ENCODE peak calls at places on chromosomes 1 and 21, in six cellular contexts. B is tibial nerve; E is NCI-H187; X is NCI-H345; D is activated CD4-positive, alpha-beta memory T cell treated with anti-CD3 and anti-CD28 coated beads, Interleukin-2, amount 10 ng/mL, durations not matched to agents 7 days and 5 days; K is dorsolateral prefrontal cortex. S is an unnamed sample.

GRCh38 chr1:231487910-231488309 is 40.6 kb upstream of the TSNAX start:
- DNase-seq in B (no peak), E (no peak), X (no peak), D (no peak), K (no peak), S (no peak)

GRCh38 chr1:29237906-29238600 is 1.7 kb downstream of the PTPRU start:
- DNase-seq in B (peak), E (no peak), X (no peak), D (no peak), K (no peak), S (peak)

GRCh38 chr1:1437033-1437903 is 1.8 kb downstream of the VWA1 start:
- DNase-seq in B (no peak), E (no peak), X (no peak), D (no peak), K (no peak), S (no peak)

GRCh38 chr1:9319789-9320519 is 27.3 kb downstream of the SPSB1 start:
- DNase-seq in B (no peak), E (no peak), X (peak), D (no peak), K (no peak), S (no peak)

GRCh38 chr21:45805321-45805720 is 161.8 kb downstream of the PCBP3 start:
- DNase-seq in B (no peak), E (no peak), X (no peak), D (peak), K (no peak), S (no peak)

GRCh38 chr1:40267767-40268187 is 9.7 kb downstream of the ZMPSTE24 start:
- DNase-seq in B (no peak), E (no peak), X (no peak), D (no peak), K (no peak), S (peak)

GRCh38 chr1:204077979-204078696 is 5.2 kb downstream of the SOX13 start:
- DNase-seq in B (no peak), E (peak), X (peak), D (no peak), K (no peak), S (no peak)

GRCh38 chr1:181178241-181178640 is 89.7 kb downstream of the IER5 start:
- DNase-seq in B (no peak), E (no peak), X (no peak), D (no peak), K (no peak), S (no peak)

GRCh38 chr1:29543586-29543985 is 307.3 kb downstream of the PTPRU start:
- DNase-seq in B (no peak), E (no peak), X (no peak), D (no peak), K (no peak), S (no peak)

GRCh38 chr1:199020904-199021303 is 382.1 kb downstream of the PTPRC start:
- DNase-seq in B (no peak), E (no peak), X (no peak), D (no peak), K (no peak), S (no peak)

GRCh38 chr1:82227286-82227685 is 426.6 kb downstream of the ADGRL2 start:
- DNase-seq in B (no peak), E (no peak), X (peak), D (no peak), K (no peak), S (no peak)

GRCh38 chr1:6347641-6348487 is 45.7 kb downstream of the ACOT7 start:
- DNase-seq in B (no peak), E (no peak), X (no peak), D (peak), K (no peak), S (peak)

GRCh38 chr1:212920895-212921294 is 29.4 kb upstream of the VASH2 start:
- DNase-seq in B (no peak), E (no peak), X (no peak), D (no peak), K (no peak), S (no peak)

GRCh38 chr1:160681067-160681890 is 30.3 kb downstream of the CD48 start:
- DNase-seq in B (no peak), E (peak), X (peak), D (peak), K (no peak), S (peak)

GRCh38 chr1:36083635-36084501 is at the start of gene TEKT2:
- DNase-seq in B (no peak), E (peak), X (peak), D (no peak), K (no peak), S (peak)

GRCh38 chr21:28154121-28154520 is 838.6 kb downstream of the LTN1 start:
- DNase-seq in B (no peak), E (no peak), X (no peak), D (no peak), K (no peak), S (no peak)

GRCh38 chr1:77899647-77900320 is 11.4 kb downstream of the NEXN start:
- DNase-seq in B (no peak), E (no peak), X (no peak), D (no peak), K (no peak), S (peak)

GRCh38 chr1:93728480-93729131 is 47.0 kb upstream of the BCAR3 start:
- DNase-seq in B (no peak), E (no peak), X (no peak), D (no peak), K (no peak), S (no peak)

GRCh38 chr1:116376734-116377096 is 3.7 kb downstream of the ATP1A1 start:
- DNase-seq in B (no peak), E (no peak), X (peak), D (no peak), K (no peak), S (no peak)

GRCh38 chr21:44368711-44369446 is 15.5 kb downstream of the TRPM2 start:
- DNase-seq in B (peak), E (no peak), X (peak), D (no peak), K (peak), S (no peak)

GRCh38 chr1:245301162-245301580 is 146.4 kb downstream of the KIF26B start:
- DNase-seq in B (no peak), E (no peak), X (no peak), D (no peak), K (no peak), S (no peak)

GRCh38 chr1:53154859-53155438 is 12.5 kb upstream of the SLC1A7 start:
- DNase-seq in B (no peak), E (no peak), X (no peak), D (no peak), K (no peak), S (no peak)

GRCh38 chr1:198601936-198602889 is 36.6 kb upstream of the PTPRC start:
- DNase-seq in B (no peak), E (no peak), X (no peak), D (no peak), K (no peak), S (peak)

GRCh38 chr1:111576547-111576946 is 43.0 kb upstream of the RAP1A start:
- DNase-seq in B (no peak), E (no peak), X (no peak), D (no peak), K (no peak), S (no peak)

GRCh38 chr1:235011064-235011598 is 117.5 kb downstream of the TOMM20 start:
- DNase-seq in B (no peak), E (no peak), X (no peak), D (peak), K (no peak), S (no peak)